ENCODE peak calls at places on chromosome 1, in four cellular contexts. I, T, D and X are unnamed samples.

GRCh38 chr1:39394598-39394997 is 96.8 kb upstream of the BMP8A start:
- DNase-seq in T (no peak), D (no peak), I (no peak), X (no peak)

GRCh38 chr1:24437631-24438396 is 22.2 kb downstream of the NIPAL3 start:
- DNase-seq in T (no peak), D (no peak), I (no peak), X (no peak)

GRCh38 chr1:101971309-101971708 is 25.4 kb downstream of the OLFM3 start:
- DNase-seq in I (peak; percentile 18), T (no peak), D (no peak), X (no peak)

GRCh38 chr1:31977361-31978131 is 36.1 kb upstream of the KHDRBS1 start:
- DNase-seq in I (peak; percentile 65), D (peak; percentile 41), T (peak; percentile 79), X (peak; percentile 67)

GRCh38 chr1:94532077-94532476 is 9.5 kb downstream of the F3 start:
- DNase-seq in T (no peak), I (no peak), D (no peak), X (no peak)

GRCh38 chr1:52973843-52974242 is 46.8 kb downstream of the SCP2 start:
- DNase-seq in D (no peak), T (no peak), I (no peak), X (no peak)

GRCh38 chr1:216815239-216815955 is 92.2 kb upstream of the ESRRG start:
- DNase-seq in T (no peak), I (no peak), D (no peak), X (no peak)

GRCh38 chr1:3672231-3672970 is 20.1 kb downstream of the TP73 start:
- DNase-seq in I (no peak), T (no peak), D (no peak), X (peak; percentile 12)

GRCh38 chr1:245155186-245156040 is 628 bp downstream of the KIF26B start:
- DNase-seq in I (peak; percentile 32), D (no peak), T (peak; percentile 31), X (peak; percentile 43)

GRCh38 chr1:173628888-173629287 is 6.2 kb upstream of the TEX50 start:
- DNase-seq in T (no peak), D (no peak), I (peak; percentile 6), X (no peak)

GRCh38 chr1:19411612-19412011 is 73.7 kb downstream of the CAPZB start:
- DNase-seq in D (no peak), T (no peak), I (no peak), X (no peak)

GRCh38 chr1:8478566-8478965 is 160.7 kb downstream of the SLC45A1 start:
- DNase-seq in T (no peak), I (no peak), D (peak; percentile 45), X (no peak)

GRCh38 chr1:36981771-36982622 is 52.3 kb downstream of the GRIK3 start:
- DNase-seq in D (no peak), I (no peak), T (no peak), X (no peak)

GRCh38 chr1:163439506-163439905 is 117.8 kb downstream of the NUF2 start:
- DNase-seq in I (no peak), D (no peak), T (no peak), X (no peak)

GRCh38 chr1:156752843-156753486 is 1.5 kb upstream of the HDGF start:
- DNase-seq in T (no peak), D (peak; percentile 51), I (peak; percentile 11), X (no peak)

GRCh38 chr1:48203287-48203900 is 19.1 kb upstream of the SLC5A9 start:
- DNase-seq in D (peak; percentile 33), T (peak; percentile 57), I (peak; percentile 20), X (no peak)

GRCh38 chr1:115531806-115532359 is 109.9 kb upstream of the VANGL1 start:
- DNase-seq in I (no peak), T (no peak), D (no peak), X (no peak)

GRCh38 chr1:41580520-41581172 is 96.2 kb upstream of the EDN2 start:
- DNase-seq in I (no peak), T (no peak), D (no peak), X (no peak)

GRCh38 chr1:200959341-200959985 is 64.1 kb downstream of the KIF21B start:
- DNase-seq in I (no peak), D (no peak), T (no peak), X (no peak)

GRCh38 chr1:224542783-224543440 is 73.2 kb upstream of the CNIH3 start:
- DNase-seq in T (peak; percentile 66), I (peak; percentile 28), D (peak; percentile 68), X (no peak)
- TF ChIP-seq NR3C1 in T (no peak), I (no peak), D (no peak), X (no peak)

GRCh38 chr1:43651188-43651587 is 1.2 kb downstream of the KDM4A start:
- DNase-seq in D (no peak), T (peak; percentile 20), I (no peak), X (no peak)
- TF ChIP-seq NR3C1 in D (no peak), T (no peak), I (no peak), X (no peak)

DNA sequence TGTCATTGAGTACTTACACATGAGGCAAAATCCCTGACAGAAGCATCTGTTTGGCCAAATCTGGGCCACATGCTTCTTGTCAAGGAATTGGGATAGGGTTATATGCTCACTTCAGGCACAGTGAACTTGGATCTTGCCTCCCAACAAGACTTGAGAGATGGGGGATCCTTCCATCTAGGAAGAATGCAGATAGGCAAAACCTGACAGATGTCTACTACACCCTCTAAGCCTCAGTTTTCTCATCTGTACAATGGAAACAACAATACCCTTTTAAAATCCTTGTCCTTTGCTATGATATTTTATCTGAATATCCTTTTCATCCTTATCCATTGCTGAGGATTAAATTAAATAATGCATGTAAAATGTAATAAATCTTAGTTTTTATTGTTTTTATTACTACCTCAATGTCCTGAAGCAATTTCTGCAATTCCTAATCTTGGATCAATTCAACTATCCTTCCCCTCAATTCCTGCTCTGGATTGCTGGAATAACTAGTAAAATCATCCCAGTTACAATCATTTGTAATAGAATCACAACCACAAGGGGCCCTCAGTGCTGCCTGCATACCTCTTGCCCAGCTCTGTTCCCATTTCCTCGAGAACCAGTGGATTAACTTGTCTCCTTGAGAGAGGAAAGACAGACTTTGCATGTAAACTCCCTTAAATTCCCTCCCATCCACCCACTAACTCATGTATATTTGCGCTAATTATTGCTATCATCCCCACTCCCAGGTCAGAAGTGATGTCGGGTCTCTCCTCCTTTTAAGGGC is 8.1 kb upstream of the XPR1 start:
- DNase-seq in I (peak; percentile 42), D (no peak), T (no peak), X (peak; percentile 28)
- TF ChIP-seq NR3C1 in I (no peak), D (no peak), T (no peak), X (no peak)

DNA sequence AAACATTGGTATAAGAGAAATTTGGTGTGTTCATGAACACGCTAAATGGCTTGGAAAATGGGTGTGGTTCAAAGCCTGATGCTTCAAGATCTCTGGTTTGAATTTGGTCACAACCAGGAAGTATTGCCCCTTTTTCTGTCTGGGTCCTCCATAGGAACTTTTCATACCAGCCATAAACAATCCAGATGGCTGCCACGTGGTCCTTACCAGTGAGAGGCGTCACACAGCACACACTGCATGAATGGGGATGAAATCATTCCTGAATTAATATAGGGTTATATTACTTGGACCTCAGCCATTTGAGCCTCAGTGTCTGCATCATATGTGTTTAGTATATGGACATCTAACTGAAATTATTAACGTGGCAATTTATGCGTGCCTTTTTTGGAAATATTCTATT is 64.0 kb downstream of the PRRX1 start:
- DNase-seq in I (no peak), T (no peak), D (no peak), X (no peak)
- TF ChIP-seq NR3C1 in I (no peak), T (no peak), D (no peak), X (no peak)

GRCh38 chr1:11862890-11863289 is 4.1 kb upstream of the NPPB start:
- DNase-seq in I (no peak), T (no peak), D (no peak), X (no peak)

GRCh38 chr1:11858613-11858967 is at the start of gene NPPB:
- DNase-seq in D (no peak), T (no peak), I (no peak), X (no peak)

GRCh38 chr1:11858968-11859871 is 475 bp upstream of the NPPB start:
- DNase-seq in D (peak; percentile 52), T (peak; percentile 93), I (peak; percentile 37), X (peak; percentile 92)

GRCh38 chr1:11860083-11860482 is 1.3 kb upstream of the NPPB start:
- DNase-seq in T (no peak), I (no peak), D (no peak), X (no peak)

DNA sequence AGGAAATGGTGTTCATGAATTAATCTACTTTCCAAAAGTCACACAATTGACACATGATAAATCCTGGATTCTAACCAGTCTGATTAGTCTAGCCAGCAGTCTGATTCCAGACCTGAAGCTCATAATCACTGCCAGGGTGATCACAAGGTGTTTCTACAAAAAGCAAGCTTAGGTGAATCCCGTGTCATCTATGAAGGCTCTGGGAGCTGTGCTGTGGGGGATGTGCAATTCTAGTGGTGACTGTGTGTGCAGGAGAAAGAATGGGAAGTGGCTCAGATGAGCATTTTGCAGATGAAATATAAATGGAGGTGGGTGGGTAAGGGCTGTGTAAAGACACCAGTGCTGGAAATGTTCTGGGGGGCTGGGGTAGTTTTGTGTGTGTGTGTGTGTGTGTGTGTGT is 1.8 kb upstream of the NPPB start:
- DNase-seq in T (no peak), D (no peak), I (no peak), X (no peak)
- TF ChIP-seq NR3C1 in T (no peak), D (no peak), I (no peak), X (no peak)

DNA sequence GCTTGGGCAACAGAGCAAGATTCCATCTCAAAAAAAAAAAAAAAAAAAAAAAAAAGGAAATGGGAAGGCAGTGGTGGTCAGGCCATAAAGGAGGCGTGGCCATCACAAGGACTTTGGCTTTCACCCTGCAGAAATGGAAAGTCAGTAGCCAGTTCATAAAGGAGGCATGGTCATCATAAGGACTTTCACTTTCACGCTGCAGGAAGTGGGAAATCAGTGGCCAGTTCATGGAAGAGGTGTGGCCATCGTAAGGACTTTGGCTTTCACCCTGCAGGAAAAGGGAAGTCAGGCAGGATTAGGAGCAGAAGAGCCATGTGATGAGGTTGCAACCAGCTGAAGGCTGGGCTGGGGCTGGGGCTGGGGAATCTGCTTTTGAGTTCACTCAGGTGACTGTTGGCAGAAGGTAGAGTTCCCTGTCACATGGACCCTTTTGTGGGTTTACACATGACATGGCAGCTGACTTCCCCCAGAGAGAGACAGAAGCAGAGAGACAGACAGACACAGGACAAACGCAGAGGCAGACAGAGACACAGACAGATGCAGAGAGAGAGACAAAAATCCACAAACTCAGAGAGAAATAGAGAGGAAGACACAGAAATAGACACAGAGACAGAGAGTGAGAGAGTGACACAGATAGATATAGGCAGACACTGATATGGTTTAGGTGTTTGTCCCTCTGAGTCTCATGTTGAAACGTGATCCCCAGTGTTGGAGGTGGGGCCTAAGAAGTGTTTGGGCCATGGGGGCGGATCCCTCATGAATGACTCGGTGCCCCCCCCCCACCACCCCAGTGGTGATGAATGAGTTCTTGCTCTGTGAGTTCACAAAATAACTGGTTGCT is 263.9 kb upstream of the KAZN start:
- DNase-seq in T (peak; percentile 39), I (no peak), D (no peak), X (no peak)
- TF ChIP-seq NR3C1 in T (no peak), I (no peak), D (no peak), X (no peak)

DNA sequence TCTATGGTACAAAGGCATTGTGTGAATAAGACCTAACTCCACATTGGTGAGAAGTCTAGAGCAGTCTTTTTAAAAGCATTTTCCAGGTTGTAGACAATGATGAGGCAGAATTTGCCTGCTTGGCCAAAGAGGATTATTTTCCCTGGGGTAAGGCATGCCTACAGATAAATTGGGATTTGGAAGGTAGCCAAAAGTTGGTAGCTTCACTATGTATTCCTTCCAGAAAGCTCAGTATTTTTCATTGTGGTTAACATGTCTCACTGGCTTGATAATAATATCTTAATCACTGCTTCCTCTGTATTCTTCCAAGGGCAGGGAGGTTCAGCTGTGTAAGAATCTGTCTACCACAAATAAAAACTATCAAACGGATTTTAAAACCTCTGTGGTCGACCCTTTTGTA is 590.8 kb upstream of the PRMT6 start:
- DNase-seq in D (no peak), I (no peak), T (no peak), X (no peak)
- TF ChIP-seq NR3C1 in D (no peak), I (no peak), T (no peak), X (no peak)